ENCODE peak calls at places on chromosomes 1 and 21, in five cellular contexts. E is amygdala, I is head of caudate nucleus, J is HCEC 1CT, L is EH. W is an unnamed sample.

GRCh38 chr1:204263240-204263848 is 49.6 kb upstream of the GOLT1A start:
- DNase-seq in E (no peak), I (no peak), J (no peak), L (no peak), W (no peak)

GRCh38 chr1:43269627-43270375 is at the start of gene TMEM125:
- DNase-seq in E (no peak), I (no peak), J (no peak), L (no peak), W (no peak)

GRCh38 chr1:66394603-66395002 is 139.3 kb upstream of the SGIP1 start:
- DNase-seq in E (no peak), I (no peak), J (no peak), L (no peak), W (no peak)

GRCh38 chr1:72830606-72831390 is 548.5 kb upstream of the NEGR1 start:
- DNase-seq in E (no peak), I (no peak), J (no peak), L (no peak), W (no peak)

GRCh38 chr1:213385806-213386324 is 334.8 kb downstream of the RPS6KC1 start:
- DNase-seq in E (no peak), I (no peak), J (no peak), L (no peak), W (no peak)

GRCh38 chr1:47725000-47725731 is 272.0 kb downstream of the TRABD2B start:
- DNase-seq in E (no peak), I (no peak), J (no peak), L (no peak), W (no peak)

GRCh38 chr1:2451744-2452582 is 24.1 kb upstream of the PLCH2 start:
- DNase-seq in E (no peak), I (no peak), J (peak; percentile 84), L (peak; percentile 97), W (no peak)

GRCh38 chr1:49995734-49996133 is 28.0 kb downstream of the AGBL4 start:
- DNase-seq in E (no peak), I (no peak), J (no peak), L (no peak), W (no peak)

GRCh38 chr1:29197590-29197924 is 15.9 kb upstream of the SRSF4 start:
- DNase-seq in E (no peak), I (no peak), J (peak; percentile 48), L (peak; percentile 67), W (no peak)

GRCh38 chr21:36178349-36178748 is 21.7 kb downstream of the DOP1B start:
- DNase-seq in E (no peak), I (no peak), J (no peak), L (no peak), W (no peak)

GRCh38 chr1:6350416-6351088 is 43.0 kb downstream of the ACOT7 start:
- DNase-seq in E (no peak), I (peak; percentile 47), J (no peak), L (no peak), W (no peak)

GRCh38 chr1:15427280-15427666 is 11.0 kb upstream of the CTRC start:
- DNase-seq in E (no peak), I (no peak), J (no peak), L (no peak), W (no peak)

GRCh38 chr1:165056914-165057313 is 299.6 kb downstream of the LMX1A start:
- DNase-seq in E (no peak), I (no peak), J (no peak), L (no peak), W (no peak)

GRCh38 chr1:16146888-16147614 is 8.8 kb downstream of the EPHA2 start:
- DNase-seq in E (no peak), I (no peak), J (no peak), L (peak; percentile 87), W (no peak)

GRCh38 chr1:1601564-1602320 is 1.8 kb upstream of the FNDC10 start:
- DNase-seq in E (no peak), I (no peak), J (no peak), L (no peak), W (no peak)

GRCh38 chr1:237677979-237678378 is 212.7 kb downstream of the ZP4 start:
- DNase-seq in E (no peak), I (no peak), J (no peak), L (peak; percentile 16), W (peak; percentile 0)

GRCh38 chr1:110672753-110673108 is 2.0 kb downstream of the KCNA3 start:
- DNase-seq in E (no peak), I (no peak), J (no peak), L (no peak), W (no peak)

GRCh38 chr1:159071970-159072582 is 4.5 kb downstream of the AIM2 start:
- DNase-seq in E (no peak), I (no peak), J (peak; percentile 68), L (peak; percentile 71), W (peak; percentile 77)

GRCh38 chr1:116667577-116668105 is at the start of gene IGSF3:
- DNase-seq in E (no peak), I (peak; percentile 36), J (no peak), L (peak; percentile 49), W (no peak)

GRCh38 chr1:31910933-31911332 is 27.2 kb downstream of the PTP4A2 start:
- DNase-seq in E (no peak), I (no peak), J (no peak), L (no peak), W (no peak)

W was measured in fibroblast of the conjunctiva.